ENCODE peak calls at places on chromosomes 12 and 14, in six cellular contexts. One of them, this sample, is unnamed.

GRCh38 chr12:3236345-3237153 is 159.4 kb downstream of the TSPAN9 start:
- DNase-seq in K562: peak
- DNase-seq in sigmoid colon: no peak
- DNase-seq in HepG2: peak
- DNase-seq in upper lobe of left lung: no peak
- DNase-seq in transverse colon: peak
- DNase-seq in this sample: no peak

GRCh38 chr14:89215166-89215940 is 201.7 kb downstream of the FOXN3 start:
- DNase-seq in K562: no peak
- DNase-seq in HepG2: no peak
- DNase-seq in upper lobe of left lung: no peak
- DNase-seq in transverse colon: no peak
- DNase-seq in sigmoid colon: no peak
- DNase-seq in this sample: no peak

GRCh38 chr12:14442221-14442881 is 76.9 kb downstream of the ATF7IP start:
- DNase-seq in sigmoid colon: no peak
- DNase-seq in HepG2: no peak
- DNase-seq in upper lobe of left lung: no peak
- DNase-seq in K562: no peak
- DNase-seq in transverse colon: no peak
- DNase-seq in this sample: no peak

GRCh38 chr14:64438181-64438839 is 27.0 kb upstream of the AKAP5 start:
- DNase-seq in sigmoid colon: no peak
- DNase-seq in upper lobe of left lung: no peak
- DNase-seq in HepG2: no peak
- DNase-seq in K562: no peak
- DNase-seq in transverse colon: no peak
- DNase-seq in this sample: no peak

GRCh38 chr12:117874842-117875434 is 93.9 kb downstream of the KSR2 start:
- DNase-seq in HepG2: peak
- DNase-seq in upper lobe of left lung: no peak
- DNase-seq in sigmoid colon: peak
- DNase-seq in K562: peak
- DNase-seq in transverse colon: peak
- DNase-seq in this sample: peak

GRCh38 chr14:85350667-85351066 is 179.3 kb upstream of the FLRT2 start:
- DNase-seq in transverse colon: no peak
- DNase-seq in K562: no peak
- DNase-seq in HepG2: no peak
- DNase-seq in upper lobe of left lung: no peak
- DNase-seq in sigmoid colon: no peak
- DNase-seq in this sample: no peak

GRCh38 chr14:68249534-68250517 is 430.2 kb downstream of the RAD51B start:
- DNase-seq in K562: no peak
- DNase-seq in sigmoid colon: no peak
- DNase-seq in HepG2: no peak
- DNase-seq in upper lobe of left lung: no peak
- DNase-seq in transverse colon: no peak
- DNase-seq in this sample: no peak

GRCh38 chr12:118052324-118053070 is 8.5 kb downstream of the WSB2 start:
- DNase-seq in upper lobe of left lung: peak
- DNase-seq in K562: no peak
- DNase-seq in HepG2: peak
- DNase-seq in sigmoid colon: peak
- DNase-seq in transverse colon: peak
- DNase-seq in this sample: peak

GRCh38 chr12:22415342-22416309 is 81.1 kb upstream of the ST8SIA1 start:
- DNase-seq in sigmoid colon: no peak
- DNase-seq in HepG2: no peak
- DNase-seq in K562: no peak
- DNase-seq in transverse colon: no peak
- DNase-seq in upper lobe of left lung: no peak
- DNase-seq in this sample: peak

GRCh38 chr12:80551897-80552296 is 107.9 kb downstream of the PTPRQ start:
- DNase-seq in upper lobe of left lung: no peak
- DNase-seq in transverse colon: no peak
- DNase-seq in K562: no peak
- DNase-seq in HepG2: no peak
- DNase-seq in sigmoid colon: no peak
- DNase-seq in this sample: no peak

GRCh38 chr12:27922591-27923139 is 49.9 kb downstream of the PTHLH start:
- DNase-seq in sigmoid colon: no peak
- DNase-seq in transverse colon: no peak
- DNase-seq in K562: no peak
- DNase-seq in upper lobe of left lung: no peak
- DNase-seq in HepG2: no peak
- DNase-seq in this sample: no peak

GRCh38 chr12:48961331-48961730 is 4.0 kb upstream of the ARF3 start:
- DNase-seq in upper lobe of left lung: no peak
- DNase-seq in K562: no peak
- DNase-seq in transverse colon: no peak
- DNase-seq in HepG2: no peak
- DNase-seq in sigmoid colon: no peak
- DNase-seq in this sample: no peak

GRCh38 chr14:81309511-81309910 is 88.8 kb upstream of the GTF2A1 start:
- DNase-seq in transverse colon: no peak
- DNase-seq in K562: no peak
- DNase-seq in upper lobe of left lung: no peak
- DNase-seq in sigmoid colon: no peak
- DNase-seq in HepG2: no peak
- DNase-seq in this sample: no peak

GRCh38 chr14:72723741-72724530 is 170.0 kb downstream of the DPF3 start:
- DNase-seq in sigmoid colon: no peak
- DNase-seq in K562: no peak
- DNase-seq in HepG2: no peak
- DNase-seq in transverse colon: no peak
- DNase-seq in upper lobe of left lung: no peak
- DNase-seq in this sample: no peak

GRCh38 chr12:71556881-71557280 is 106.8 kb downstream of the ZFC3H1 start:
- DNase-seq in transverse colon: no peak
- DNase-seq in sigmoid colon: no peak
- DNase-seq in HepG2: peak
- DNase-seq in K562: no peak
- DNase-seq in upper lobe of left lung: no peak
- DNase-seq in this sample: no peak

GRCh38 chr12:91994208-91994797 is 151.3 kb downstream of the BTG1 start:
- DNase-seq in transverse colon: no peak
- DNase-seq in upper lobe of left lung: no peak
- DNase-seq in HepG2: no peak
- DNase-seq in sigmoid colon: no peak
- DNase-seq in K562: no peak
- DNase-seq in this sample: no peak

GRCh38 chr12:31651893-31652521 is 7.5 kb upstream of the ETFBKMT start:
- DNase-seq in upper lobe of left lung: no peak
- DNase-seq in K562: no peak
- DNase-seq in sigmoid colon: no peak
- DNase-seq in transverse colon: no peak
- DNase-seq in HepG2: no peak
- DNase-seq in this sample: peak

GRCh38 chr12:124469193-124469888 is 98.1 kb downstream of the NCOR2 start:
- DNase-seq in HepG2: no peak
- DNase-seq in K562: no peak
- DNase-seq in transverse colon: no peak
- DNase-seq in sigmoid colon: no peak
- DNase-seq in upper lobe of left lung: no peak
- DNase-seq in this sample: no peak

GRCh38 chr12:99043319-99043914 is 398.3 kb downstream of the APAF1 start:
- DNase-seq in HepG2: peak
- DNase-seq in sigmoid colon: no peak
- DNase-seq in K562: peak
- DNase-seq in transverse colon: peak
- DNase-seq in upper lobe of left lung: no peak
- DNase-seq in this sample: peak

GRCh38 chr12:44296624-44297197 is 460.8 kb downstream of the TMEM117 start:
- DNase-seq in sigmoid colon: no peak
- DNase-seq in upper lobe of left lung: no peak
- DNase-seq in K562: no peak
- DNase-seq in transverse colon: peak
- DNase-seq in HepG2: peak
- DNase-seq in this sample: no peak

DNA sequence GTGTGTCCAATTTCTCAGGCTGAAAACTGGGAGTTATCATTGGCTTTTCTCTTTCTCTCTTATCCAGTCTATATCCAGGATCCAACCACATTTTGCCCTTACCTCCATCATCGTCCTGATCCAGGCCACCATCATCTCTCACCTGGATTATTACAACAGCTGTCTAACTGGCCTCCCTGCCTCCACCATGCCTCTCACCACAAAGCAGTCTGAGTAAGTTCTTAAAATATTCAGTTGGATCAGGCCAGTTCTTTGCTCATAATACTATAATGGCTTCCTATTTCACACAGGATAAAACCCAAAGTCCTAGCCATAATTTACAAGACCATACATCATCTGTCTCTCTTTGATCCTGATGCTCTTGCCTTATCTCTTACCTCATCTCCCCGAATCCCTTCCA is 133.4 kb upstream of the RAP1B start:
- DNase-seq in upper lobe of left lung: no peak
- DNase-seq in HepG2: no peak
- DNase-seq in transverse colon: no peak
- DNase-seq in sigmoid colon: no peak
- DNase-seq in K562: no peak
- DNase-seq in this sample: no peak
- TF ChIP-seq EP300 in upper lobe of left lung: no peak
- TF ChIP-seq EP300 in HepG2: no peak
- TF ChIP-seq EP300 in transverse colon: no peak
- TF ChIP-seq EP300 in sigmoid colon: no peak
- TF ChIP-seq EP300 in K562: no peak
- TF ChIP-seq EP300 in this sample: no peak

DNA sequence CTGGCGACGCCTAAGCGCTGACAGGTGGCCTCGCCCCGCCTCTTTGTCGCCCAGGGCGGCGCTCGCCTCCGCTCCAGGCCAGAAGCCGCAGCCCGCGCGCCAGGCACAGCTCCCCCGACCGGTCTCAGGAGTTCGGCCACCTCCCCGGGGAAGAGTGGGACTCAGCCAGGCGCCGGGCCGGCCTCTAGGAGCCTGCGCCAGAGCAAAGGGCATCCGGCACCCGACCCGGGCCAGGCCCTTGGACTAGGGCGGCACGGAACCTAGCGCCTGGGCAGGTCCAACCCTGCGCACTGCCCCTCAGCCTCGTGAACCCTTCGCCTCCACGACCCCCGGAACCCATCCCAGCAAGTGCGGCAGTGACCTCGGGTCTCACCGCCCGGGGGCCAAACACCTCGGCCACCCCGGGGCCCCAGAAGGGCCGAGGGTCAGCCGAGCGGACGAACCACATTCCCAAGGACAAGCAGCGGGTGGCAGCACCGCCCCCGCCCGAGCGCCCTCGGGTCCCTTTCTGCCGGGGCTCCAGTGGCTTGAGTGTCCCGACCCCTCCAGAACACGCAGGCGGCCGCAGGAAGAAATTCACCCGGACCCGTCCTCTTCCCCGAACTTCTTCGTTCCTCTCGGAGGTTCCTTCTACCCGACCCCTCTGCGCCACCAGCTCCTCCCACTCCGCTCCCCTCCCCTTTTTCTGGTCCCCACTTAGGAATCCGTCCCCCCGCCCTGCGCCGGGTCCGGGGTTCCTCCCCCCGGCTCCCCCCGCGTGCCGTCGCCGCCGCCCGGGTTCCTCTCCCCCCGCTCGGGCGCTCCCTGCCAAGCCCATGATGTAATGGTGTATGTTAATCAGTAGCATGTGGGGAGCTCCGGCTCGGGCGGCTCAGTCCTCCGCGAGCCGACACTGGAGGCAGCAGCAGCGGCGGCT is 1.4 kb upstream of the SAMD4A start:
- DNase-seq in K562: peak
- DNase-seq in transverse colon: peak
- DNase-seq in upper lobe of left lung: peak
- DNase-seq in sigmoid colon: peak
- DNase-seq in HepG2: peak
- DNase-seq in this sample: peak
- TF ChIP-seq POLR2AphosphoS5 in K562: peak
- TF ChIP-seq POLR2AphosphoS5 in transverse colon: peak
- TF ChIP-seq POLR2AphosphoS5 in upper lobe of left lung: peak
- TF ChIP-seq POLR2AphosphoS5 in sigmoid colon: peak
- TF ChIP-seq POLR2AphosphoS5 in HepG2: peak
- TF ChIP-seq POLR2AphosphoS5 in this sample: peak

GRCh38 chr12:57989837-57990236 is 48.5 kb downstream of the ATP23 start:
- DNase-seq in HepG2: no peak
- DNase-seq in upper lobe of left lung: no peak
- DNase-seq in sigmoid colon: no peak
- DNase-seq in K562: no peak
- DNase-seq in transverse colon: no peak
- DNase-seq in this sample: no peak

GRCh38 chr12:57993834-57994233 is 52.5 kb downstream of the ATP23 start:
- DNase-seq in K562: no peak
- DNase-seq in sigmoid colon: no peak
- DNase-seq in transverse colon: no peak
- DNase-seq in upper lobe of left lung: no peak
- DNase-seq in HepG2: no peak
- DNase-seq in this sample: no peak

GRCh38 chr12:57990241-57990883 is 49.0 kb downstream of the ATP23 start:
- DNase-seq in transverse colon: no peak
- DNase-seq in HepG2: no peak
- DNase-seq in upper lobe of left lung: no peak
- DNase-seq in K562: no peak
- DNase-seq in sigmoid colon: no peak
- DNase-seq in this sample: no peak

GRCh38 chr12:57992001-57992400 is 50.6 kb downstream of the ATP23 start:
- DNase-seq in HepG2: no peak
- DNase-seq in K562: no peak
- DNase-seq in sigmoid colon: no peak
- DNase-seq in transverse colon: no peak
- DNase-seq in upper lobe of left lung: no peak
- DNase-seq in this sample: no peak

GRCh38 chr12:57993030-57993429 is 51.7 kb downstream of the ATP23 start:
- DNase-seq in sigmoid colon: no peak
- DNase-seq in transverse colon: no peak
- DNase-seq in HepG2: no peak
- DNase-seq in upper lobe of left lung: no peak
- DNase-seq in K562: no peak
- DNase-seq in this sample: no peak
- TF ChIP-seq CTCF in sigmoid colon: no peak
- TF ChIP-seq CTCF in transverse colon: no peak
- TF ChIP-seq CTCF in HepG2: no peak
- TF ChIP-seq CTCF in upper lobe of left lung: no peak
- TF ChIP-seq CTCF in K562: no peak
- TF ChIP-seq CTCF in this sample: no peak

DNA sequence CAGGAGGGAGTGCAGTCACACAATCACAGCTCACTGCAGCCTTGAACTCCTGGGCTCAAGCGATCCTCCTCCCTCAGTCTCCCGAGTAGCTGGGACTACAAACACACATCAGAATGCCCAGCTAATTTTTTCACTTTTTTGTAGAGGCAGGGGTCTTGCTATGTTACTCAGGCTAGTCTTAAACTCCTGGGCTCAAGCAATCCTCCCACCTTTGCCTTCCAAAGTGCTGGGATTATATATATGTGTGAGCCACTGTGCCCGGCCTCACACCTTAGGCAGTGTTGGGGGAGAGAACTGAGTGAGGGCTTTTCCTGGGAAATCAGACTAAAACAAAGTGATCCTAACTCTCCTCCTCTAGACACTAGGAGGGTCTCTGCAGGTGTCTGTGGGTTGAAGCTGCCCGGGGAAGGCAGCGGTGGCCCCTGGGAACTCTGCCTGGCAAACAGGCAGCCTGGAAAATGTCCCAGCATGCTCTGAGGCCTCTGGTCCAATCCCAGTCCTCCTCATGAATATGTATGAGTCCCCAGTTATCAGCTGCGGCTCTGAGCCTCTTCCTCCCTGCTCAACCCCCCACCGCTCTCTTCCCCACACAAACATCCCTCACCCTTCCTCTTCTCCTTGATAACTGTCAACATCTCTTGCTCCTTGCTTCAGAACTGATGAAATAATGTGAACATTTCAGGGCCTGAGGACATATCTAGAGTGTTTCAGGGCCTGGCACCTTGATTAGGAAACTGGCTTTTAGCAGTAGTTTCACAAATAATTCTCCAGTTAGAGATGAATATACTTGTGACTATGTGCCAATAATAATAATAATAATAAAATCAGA is 7.9 kb upstream of the NAA25 start:
- DNase-seq in transverse colon: peak
- DNase-seq in K562: peak
- DNase-seq in HepG2: peak
- DNase-seq in sigmoid colon: peak
- DNase-seq in upper lobe of left lung: no peak
- DNase-seq in this sample: peak
- TF ChIP-seq EP300 in transverse colon: no peak
- TF ChIP-seq EP300 in K562: peak
- TF ChIP-seq EP300 in HepG2: peak
- TF ChIP-seq EP300 in sigmoid colon: no peak
- TF ChIP-seq EP300 in upper lobe of left lung: no peak
- TF ChIP-seq EP300 in this sample: no peak

This sample was measured in stomach.